ENCODE peak calls at places on chromosome 13, in seven cellular contexts. Z is GM12892; C is Peyer's patch; H is T-cell; K is stimulated activated CD4-positive, alpha-beta T cell treated with anti-CD3 and anti-CD28 coated beads, Interleukin-12 subunit alpha, Interleukin-12 subunit beta, amount 100 ng/mL, for 48 hours; Q is stimulated activated CD8-positive, alpha-beta memory T cell treated with anti-CD3 and anti-CD28 coated beads, Interleukin-4, amount 100 ng/mL, for 4 hours; B is GM10248. X is an unnamed sample.

GRCh38 chr13:97879646-97880297 is 73.7 kb upstream of the IPO5 start:
- DNase-seq in Z (no peak), C (no peak), H (no peak), K (no peak), Q (no peak), B (no peak), X (no peak)

GRCh38 chr13:114068723-114069322 is 63.6 kb downstream of the RASA3 start:
- DNase-seq in Z (no peak), C (peak; percentile 51), H (no peak), K (no peak), Q (no peak), B (no peak), X (no peak)

GRCh38 chr13:100022798-100023197 is 41.2 kb downstream of the ZIC2 start:
- DNase-seq in Z (no peak), C (no peak), H (no peak), K (no peak), Q (no peak), B (no peak), X (no peak)

GRCh38 chr13:46667687-46668281 is 114.8 kb downstream of the LRCH1 start:
- DNase-seq in Z (no peak), C (no peak), H (no peak), K (no peak), Q (no peak), B (peak; percentile 55), X (no peak)

GRCh38 chr13:50222569-50223332 is 207.5 kb downstream of the KCNRG start:
- DNase-seq in Z (no peak), C (peak; percentile 71), H (no peak), K (no peak), Q (no peak), B (no peak), X (no peak)

GRCh38 chr13:66397133-66397532 is 833.0 kb downstream of the PCDH9 start:
- DNase-seq in Z (no peak), C (no peak), H (no peak), K (no peak), Q (no peak), B (no peak), X (no peak)

GRCh38 chr13:42272776-42273175 is 824 bp downstream of the AKAP11 start:
- DNase-seq in Z (no peak), C (no peak), H (no peak), K (no peak), Q (no peak), B (no peak), X (no peak)

GRCh38 chr13:114106991-114107685 is 25.3 kb downstream of the RASA3 start:
- DNase-seq in Z (no peak), C (peak; percentile 38), H (no peak), K (no peak), Q (no peak), B (no peak), X (no peak)

GRCh38 chr13:40330950-40331349 is 335.5 kb downstream of the FOXO1 start:
- DNase-seq in Z (no peak), C (peak; percentile 61), H (no peak), K (no peak), Q (no peak), B (no peak), X (peak; percentile 63)